ENCODE peak calls at places on chromosomes 2 and 18, in five cellular contexts. One of them, this sample, is unnamed. For H3K36me3, the result is how much of the 10 kb centered on the place peaks cover.

GRCh38 chr2:63673865-63674533 is 85.2 kb downstream of the MDH1 start:
- DNase-seq in fibroblast of lung: no peak
- DNase-seq in Peyer's patch: no peak
- DNase-seq in naive thymus-derived CD4-positive, alpha-beta T cell: no peak
- DNase-seq in tibial nerve: no peak
- DNase-seq in this sample: no peak

GRCh38 chr2:118844261-118845004 is 3.0 kb downstream of the EN1 start:
- DNase-seq in Peyer's patch: peak
- DNase-seq in naive thymus-derived CD4-positive, alpha-beta T cell: no peak
- DNase-seq in fibroblast of lung: no peak
- DNase-seq in tibial nerve: no peak
- DNase-seq in this sample: no peak

GRCh38 chr2:74841663-74842062 is 7.7 kb downstream of the HK2 start:
- DNase-seq in Peyer's patch: no peak
- DNase-seq in fibroblast of lung: no peak
- DNase-seq in tibial nerve: no peak
- DNase-seq in naive thymus-derived CD4-positive, alpha-beta T cell: no peak
- DNase-seq in this sample: no peak

GRCh38 chr18:38886852-38887670 is 1321.5 kb upstream of the CELF4 start:
- DNase-seq in naive thymus-derived CD4-positive, alpha-beta T cell: no peak
- DNase-seq in Peyer's patch: no peak
- DNase-seq in tibial nerve: no peak
- DNase-seq in fibroblast of lung: no peak
- DNase-seq in this sample: no peak

GRCh38 chr2:197149546-197149945 is 161.0 kb downstream of the ANKRD44 start:
- DNase-seq in fibroblast of lung: no peak
- DNase-seq in Peyer's patch: no peak
- DNase-seq in naive thymus-derived CD4-positive, alpha-beta T cell: no peak
- DNase-seq in tibial nerve: no peak
- DNase-seq in this sample: no peak

GRCh38 chr18:77106331-77106730 is 26.3 kb downstream of the MBP start:
- DNase-seq in fibroblast of lung: no peak
- DNase-seq in naive thymus-derived CD4-positive, alpha-beta T cell: peak
- DNase-seq in tibial nerve: no peak
- DNase-seq in Peyer's patch: peak
- DNase-seq in this sample: no peak

GRCh38 chr2:202267495-202267894 is 1.9 kb downstream of the NOP58 start:
- DNase-seq in Peyer's patch: no peak
- DNase-seq in naive thymus-derived CD4-positive, alpha-beta T cell: peak
- DNase-seq in fibroblast of lung: no peak
- DNase-seq in tibial nerve: no peak
- DNase-seq in this sample: no peak

GRCh38 chr2:60519259-60519863 is 34.1 kb downstream of the BCL11A start:
- DNase-seq in naive thymus-derived CD4-positive, alpha-beta T cell: no peak
- DNase-seq in tibial nerve: no peak
- DNase-seq in Peyer's patch: no peak
- DNase-seq in fibroblast of lung: peak
- DNase-seq in this sample: no peak

GRCh38 chr2:223169830-223170605 is 118.0 kb downstream of the KCNE4 start:
- DNase-seq in Peyer's patch: no peak
- DNase-seq in tibial nerve: no peak
- DNase-seq in fibroblast of lung: no peak
- DNase-seq in naive thymus-derived CD4-positive, alpha-beta T cell: no peak
- DNase-seq in this sample: no peak

GRCh38 chr2:204795156-204795555 is 249.9 kb downstream of the PARD3B start:
- DNase-seq in naive thymus-derived CD4-positive, alpha-beta T cell: no peak
- DNase-seq in fibroblast of lung: peak
- DNase-seq in tibial nerve: no peak
- DNase-seq in Peyer's patch: no peak
- DNase-seq in this sample: no peak

GRCh38 chr18:68454511-68455228 is 260.2 kb downstream of the TMX3 start:
- DNase-seq in fibroblast of lung: peak
- DNase-seq in tibial nerve: no peak
- DNase-seq in Peyer's patch: no peak
- DNase-seq in naive thymus-derived CD4-positive, alpha-beta T cell: no peak
- DNase-seq in this sample: no peak

GRCh38 chr2:209331291-209331844 is 92.5 kb upstream of the MAP2 start:
- DNase-seq in fibroblast of lung: peak
- DNase-seq in tibial nerve: no peak
- DNase-seq in Peyer's patch: no peak
- DNase-seq in naive thymus-derived CD4-positive, alpha-beta T cell: no peak
- DNase-seq in this sample: no peak

GRCh38 chr2:160332318-160332717 is 132.2 kb upstream of the ITGB6 start:
- DNase-seq in naive thymus-derived CD4-positive, alpha-beta T cell: peak
- DNase-seq in fibroblast of lung: peak
- DNase-seq in tibial nerve: no peak
- DNase-seq in Peyer's patch: peak
- DNase-seq in this sample: no peak

GRCh38 chr2:3268705-3269029 is 109.0 kb downstream of the EIPR1 start:
- DNase-seq in fibroblast of lung: no peak
- DNase-seq in Peyer's patch: peak
- DNase-seq in tibial nerve: no peak
- DNase-seq in naive thymus-derived CD4-positive, alpha-beta T cell: no peak
- DNase-seq in this sample: no peak

GRCh38 chr18:46497129-46497528 is 159.9 kb downstream of the LOXHD1 start:
- DNase-seq in tibial nerve: no peak
- DNase-seq in fibroblast of lung: peak
- DNase-seq in Peyer's patch: no peak
- DNase-seq in naive thymus-derived CD4-positive, alpha-beta T cell: peak
- DNase-seq in this sample: no peak

GRCh38 chr18:13257361-13257980 is 38.9 kb downstream of the LDLRAD4 start:
- DNase-seq in naive thymus-derived CD4-positive, alpha-beta T cell: no peak
- DNase-seq in fibroblast of lung: no peak
- DNase-seq in Peyer's patch: no peak
- DNase-seq in tibial nerve: no peak
- DNase-seq in this sample: no peak

GRCh38 chr2:167756427-167756826 is 491.0 kb downstream of the STK39 start:
- DNase-seq in fibroblast of lung: peak
- DNase-seq in tibial nerve: no peak
- DNase-seq in Peyer's patch: no peak
- DNase-seq in naive thymus-derived CD4-positive, alpha-beta T cell: no peak
- DNase-seq in this sample: no peak

GRCh38 chr2:98555681-98556080 is 52.6 kb downstream of the COA5 start:
- DNase-seq in Peyer's patch: no peak
- DNase-seq in naive thymus-derived CD4-positive, alpha-beta T cell: no peak
- DNase-seq in fibroblast of lung: no peak
- DNase-seq in tibial nerve: no peak
- DNase-seq in this sample: no peak

GRCh38 chr2:18771212-18771611 is 181.8 kb upstream of the NT5C1B start:
- DNase-seq in tibial nerve: no peak
- DNase-seq in fibroblast of lung: no peak
- DNase-seq in Peyer's patch: no peak
- DNase-seq in naive thymus-derived CD4-positive, alpha-beta T cell: no peak
- DNase-seq in this sample: no peak

GRCh38 chr2:133734699-133735098 is 166.4 kb upstream of the NCKAP5 start:
- DNase-seq in Peyer's patch: no peak
- DNase-seq in tibial nerve: no peak
- DNase-seq in naive thymus-derived CD4-positive, alpha-beta T cell: no peak
- DNase-seq in fibroblast of lung: peak
- DNase-seq in this sample: no peak

DNA sequence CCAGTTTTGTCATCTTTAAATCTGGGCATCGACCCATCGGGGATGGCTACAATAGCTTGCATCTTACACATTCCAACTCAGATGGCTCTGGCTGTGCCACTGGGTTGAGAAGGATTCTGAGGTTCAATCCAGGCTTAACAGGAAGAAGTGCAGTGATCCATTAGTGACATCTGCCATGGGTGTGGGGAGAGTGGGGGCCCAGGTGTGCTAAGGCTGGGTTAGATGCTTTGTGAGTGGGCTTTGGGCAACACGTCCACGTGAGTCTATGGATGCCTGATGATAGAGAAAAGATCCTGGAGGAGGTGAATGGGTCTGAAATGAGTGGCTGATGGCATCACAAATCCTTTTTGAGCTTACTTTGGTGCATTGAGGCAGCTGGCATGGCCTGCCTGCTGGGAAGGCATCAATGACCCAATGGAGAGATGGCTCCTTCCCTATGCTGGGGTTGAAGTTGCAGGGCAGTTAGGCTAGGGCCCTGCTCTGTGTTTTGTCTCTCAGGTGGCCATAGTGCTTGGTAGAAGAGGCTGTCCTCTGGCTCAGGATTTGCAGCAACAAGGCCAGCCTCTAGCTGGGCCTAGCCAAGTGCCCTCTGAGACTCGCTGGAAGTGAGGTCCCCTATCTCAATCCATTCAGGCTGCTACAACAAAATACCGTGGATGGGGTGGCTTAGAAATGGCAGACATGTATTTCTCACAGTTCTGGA is 56.7 kb downstream of the HS1BP3 start:
- DNase-seq in Peyer's patch: no peak
- DNase-seq in tibial nerve: peak
- DNase-seq in naive thymus-derived CD4-positive, alpha-beta T cell: no peak
- DNase-seq in fibroblast of lung: no peak
- DNase-seq in this sample: no peak
- H3K27ac ChIP-seq in Peyer's patch: peak
- H3K27ac ChIP-seq in tibial nerve: peak
- H3K27ac ChIP-seq in naive thymus-derived CD4-positive, alpha-beta T cell: no peak
- H3K27ac ChIP-seq in fibroblast of lung: peak
- H3K27ac ChIP-seq in this sample: no peak

DNA sequence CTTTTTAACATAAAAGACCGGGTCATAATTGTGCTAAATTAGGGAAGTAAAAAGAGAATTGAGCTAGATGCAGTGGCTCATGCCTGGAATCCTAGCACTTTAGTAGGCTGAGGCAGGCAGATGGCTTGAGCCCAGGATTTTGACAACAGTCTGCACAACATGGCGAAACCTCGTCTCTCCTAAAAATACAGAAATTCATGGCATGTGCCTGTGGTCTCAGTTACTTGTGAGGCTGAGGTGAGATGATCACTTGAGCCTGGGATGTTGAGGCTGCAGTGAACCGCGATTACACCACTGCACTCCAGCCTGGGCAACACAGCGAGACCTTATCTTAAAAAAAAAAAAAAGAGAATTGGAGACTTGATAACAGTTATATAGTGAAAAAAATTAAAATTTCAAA is 104.1 kb upstream of the TTC27 start:
- DNase-seq in naive thymus-derived CD4-positive, alpha-beta T cell: no peak
- DNase-seq in tibial nerve: no peak
- DNase-seq in Peyer's patch: no peak
- DNase-seq in fibroblast of lung: peak
- DNase-seq in this sample: no peak
- H3K36me3 ChIP-seq in naive thymus-derived CD4-positive, alpha-beta T cell: half or more
- H3K36me3 ChIP-seq in tibial nerve: under half
- H3K36me3 ChIP-seq in Peyer's patch: under half
- H3K36me3 ChIP-seq in fibroblast of lung: under half
- H3K36me3 ChIP-seq in this sample: under half

GRCh38 chr2:179455824-179456223 is 191.2 kb upstream of the SESTD1 start:
- DNase-seq in fibroblast of lung: peak
- DNase-seq in naive thymus-derived CD4-positive, alpha-beta T cell: no peak
- DNase-seq in Peyer's patch: no peak
- DNase-seq in tibial nerve: no peak
- DNase-seq in this sample: no peak

GRCh38 chr2:179449010-179449409 is 184.4 kb upstream of the SESTD1 start:
- DNase-seq in naive thymus-derived CD4-positive, alpha-beta T cell: no peak
- DNase-seq in Peyer's patch: no peak
- DNase-seq in fibroblast of lung: no peak
- DNase-seq in tibial nerve: no peak
- DNase-seq in this sample: no peak

GRCh38 chr2:179460530-179460929 is 195.9 kb upstream of the SESTD1 start:
- DNase-seq in Peyer's patch: no peak
- DNase-seq in fibroblast of lung: peak
- DNase-seq in tibial nerve: no peak
- DNase-seq in naive thymus-derived CD4-positive, alpha-beta T cell: no peak
- DNase-seq in this sample: no peak

GRCh38 chr2:179460101-179460500 is 195.5 kb upstream of the SESTD1 start:
- DNase-seq in Peyer's patch: no peak
- DNase-seq in naive thymus-derived CD4-positive, alpha-beta T cell: no peak
- DNase-seq in tibial nerve: no peak
- DNase-seq in fibroblast of lung: no peak
- DNase-seq in this sample: no peak

DNA sequence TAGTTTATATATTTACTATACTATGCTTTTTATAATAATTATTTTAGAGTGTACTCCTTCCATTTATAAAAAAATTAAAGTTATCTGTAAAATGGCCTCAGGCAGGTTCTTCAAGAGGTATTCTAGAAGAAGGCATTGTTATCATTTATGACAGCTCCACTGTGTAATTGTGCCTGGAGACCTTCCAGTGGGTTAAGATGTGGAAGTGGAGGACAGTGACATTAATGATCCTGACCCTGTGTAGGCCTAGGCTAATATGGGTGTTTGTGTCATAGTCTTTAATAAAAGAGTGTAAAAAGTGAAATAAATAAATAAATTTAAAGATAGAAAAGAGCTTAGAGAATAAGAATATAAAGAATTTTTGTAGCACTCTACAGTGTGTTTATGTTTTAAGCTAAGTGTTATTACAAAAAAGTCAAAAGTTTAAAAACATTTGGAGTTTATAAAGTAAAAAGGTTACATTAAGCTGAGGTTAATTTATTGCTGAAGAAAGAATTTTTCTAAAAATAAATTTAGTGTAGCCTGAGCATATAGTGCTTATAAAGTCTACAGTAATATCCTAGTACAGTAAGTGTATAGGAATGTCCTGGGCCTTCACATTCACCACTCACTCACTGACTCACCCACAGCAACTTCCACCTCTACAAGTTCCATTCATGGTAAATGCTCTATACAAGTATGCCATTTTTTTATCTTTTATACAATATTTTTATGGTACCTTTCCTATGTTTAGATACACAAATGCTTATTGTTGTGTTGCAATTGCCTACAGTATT is 190.0 kb upstream of the SESTD1 start:
- DNase-seq in Peyer's patch: no peak
- DNase-seq in fibroblast of lung: peak
- DNase-seq in tibial nerve: no peak
- DNase-seq in naive thymus-derived CD4-positive, alpha-beta T cell: no peak
- DNase-seq in this sample: no peak
- H3K27ac ChIP-seq in Peyer's patch: no peak
- H3K27ac ChIP-seq in fibroblast of lung: peak
- H3K27ac ChIP-seq in tibial nerve: no peak
- H3K27ac ChIP-seq in naive thymus-derived CD4-positive, alpha-beta T cell: no peak
- H3K27ac ChIP-seq in this sample: no peak

GRCh38 chr2:73255007-73255644 is 21.0 kb downstream of the CCT7 start:
- DNase-seq in naive thymus-derived CD4-positive, alpha-beta T cell: no peak
- DNase-seq in fibroblast of lung: no peak
- DNase-seq in Peyer's patch: no peak
- DNase-seq in tibial nerve: no peak
- DNase-seq in this sample: no peak

GRCh38 chr2:73252238-73253027 is 18.3 kb downstream of the CCT7 start:
- DNase-seq in fibroblast of lung: no peak
- DNase-seq in naive thymus-derived CD4-positive, alpha-beta T cell: no peak
- DNase-seq in tibial nerve: no peak
- DNase-seq in Peyer's patch: no peak
- DNase-seq in this sample: no peak

GRCh38 chr2:73254343-73255006 is 20.4 kb downstream of the CCT7 start:
- DNase-seq in tibial nerve: no peak
- DNase-seq in fibroblast of lung: no peak
- DNase-seq in naive thymus-derived CD4-positive, alpha-beta T cell: no peak
- DNase-seq in Peyer's patch: no peak
- DNase-seq in this sample: no peak

GRCh38 chr2:73253400-73253799 is 19.3 kb downstream of the CCT7 start:
- DNase-seq in naive thymus-derived CD4-positive, alpha-beta T cell: no peak
- DNase-seq in Peyer's patch: no peak
- DNase-seq in fibroblast of lung: no peak
- DNase-seq in tibial nerve: no peak
- DNase-seq in this sample: no peak

DNA sequence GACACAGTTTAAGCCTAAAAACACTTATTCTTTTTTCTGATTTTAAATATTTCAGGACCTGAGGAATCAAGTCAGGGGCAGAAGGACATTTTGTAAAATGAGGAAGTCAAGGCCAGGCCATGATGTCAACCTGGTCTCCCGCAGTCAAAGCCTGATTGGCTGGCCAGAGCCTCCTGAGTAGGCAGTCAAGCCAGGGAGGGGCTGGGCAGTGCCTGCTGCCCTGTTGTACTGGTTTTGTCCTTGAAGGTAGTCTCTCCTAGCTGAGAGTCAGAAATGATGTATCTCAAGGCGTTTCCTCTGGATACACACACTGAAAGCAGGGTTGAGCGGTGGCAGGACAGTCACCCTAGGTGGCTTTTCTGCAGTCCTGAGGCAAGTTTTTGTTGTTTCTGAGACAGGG is 19.8 kb downstream of the CCT7 start:
- DNase-seq in naive thymus-derived CD4-positive, alpha-beta T cell: no peak
- DNase-seq in Peyer's patch: no peak
- DNase-seq in tibial nerve: no peak
- DNase-seq in fibroblast of lung: no peak
- DNase-seq in this sample: no peak
- H3K36me3 ChIP-seq in naive thymus-derived CD4-positive, alpha-beta T cell: half or more
- H3K36me3 ChIP-seq in Peyer's patch: under half
- H3K36me3 ChIP-seq in tibial nerve: under half
- H3K36me3 ChIP-seq in fibroblast of lung: under half
- H3K36me3 ChIP-seq in this sample: under half